ENCODE peak calls at places on chromosomes 7 and 10, in eight cellular contexts. A is PC-3, B is SK-N-SH, P is OCI-LY7, S is hepatocyte, X is GM23248, H is GM23338, R is HCT116. W is an unnamed sample. For H4K20me1, the result is how much of the 10 kb centered on the place peaks cover.

GRCh38 chr10:17756557-17757208 is 4.7 kb downstream of the TMEM236 start:
- DNase-seq in A (no peak), B (no peak), P (no peak), S (peak), X (peak), H (no peak), R (no peak), W (no peak)

GRCh38 chr7:152761116-152761748 is 1.7 kb downstream of the ACTR3B start:
- DNase-seq in A (peak), B (no peak), P (no peak), S (no peak), X (peak), H (no peak), R (no peak), W (no peak)

GRCh38 chr7:93715234-93715633 is 140.7 kb upstream of the CALCR start:
- DNase-seq in A (peak), B (peak), P (peak), S (peak), X (peak), H (peak), R (peak), W (peak)

GRCh38 chr7:151240942-151241754 is 7.3 kb downstream of the SMARCD3 start:
- DNase-seq in A (no peak), B (no peak), P (no peak), S (no peak), X (no peak), H (no peak), R (no peak), W (no peak)

GRCh38 chr7:4661871-4662270 is 20.2 kb upstream of the FOXK1 start:
- DNase-seq in A (peak), B (no peak), P (no peak), S (no peak), X (peak), H (no peak), R (no peak), W (no peak)

GRCh38 chr7:23277359-23277989 is 21.7 kb upstream of the MALSU1 start:
- DNase-seq in A (peak), B (peak), P (peak), S (peak), X (peak), H (peak), R (peak), W (peak)

GRCh38 chr7:112449353-112449752 is 907 bp upstream of the IFRD1 start:
- DNase-seq in A (peak), B (no peak), P (peak), S (peak), X (peak), H (no peak), R (peak), W (no peak)

GRCh38 chr10:131947631-131948347 is 33.9 kb downstream of the BNIP3 start:
- DNase-seq in A (peak), B (no peak), P (no peak), S (no peak), X (peak), H (no peak), R (no peak), W (no peak)

GRCh38 chr10:102776779-102777417 is 33.1 kb downstream of the WBP1L start:
- DNase-seq in A (no peak), B (peak), P (no peak), S (peak), X (peak), H (peak), R (no peak), W (peak)

GRCh38 chr7:151399906-151400305 is 9.9 kb downstream of the WDR86 start:
- DNase-seq in A (no peak), B (no peak), P (no peak), S (no peak), X (no peak), H (no peak), R (no peak), W (no peak)

GRCh38 chr7:133481676-133482075 is 228.8 kb downstream of the EXOC4 start:
- DNase-seq in A (peak), B (no peak), P (no peak), S (peak), X (peak), H (no peak), R (no peak), W (no peak)

GRCh38 chr10:71769279-71769823 is 4.0 kb downstream of the VSIR start:
- DNase-seq in A (no peak), B (no peak), P (no peak), S (no peak), X (peak), H (peak), R (no peak), W (no peak)

GRCh38 chr7:105067691-105068090 is 53.7 kb downstream of the KMT2E start:
- DNase-seq in A (no peak), B (no peak), P (no peak), S (no peak), X (no peak), H (no peak), R (no peak), W (no peak)
- H4K20me1 ChIP-seq in A (under half), B (under half), P (under half), S (under half), X (under half), H (under half), R (under half), W (half or more)

GRCh38 chr7:21251166-21251806 is 176.6 kb upstream of the SP4 start:
- DNase-seq in A (peak), B (no peak), P (no peak), S (peak), X (no peak), H (no peak), R (no peak), W (peak)
- TF ChIP-seq EZH2phosphoT487 in A (no peak), B (no peak), P (no peak), S (no peak), X (no peak), H (no peak), R (no peak), W (no peak)

GRCh38 chr10:43385412-43386004 is 14.1 kb downstream of the FXYD4 start:
- DNase-seq in A (no peak), B (no peak), P (no peak), S (no peak), X (no peak), H (no peak), R (no peak), W (no peak)
- H4K20me1 ChIP-seq in A (half or more), B (half or more), P (under half), S (under half), X (under half), H (under half), R (under half), W (half or more)

DNA sequence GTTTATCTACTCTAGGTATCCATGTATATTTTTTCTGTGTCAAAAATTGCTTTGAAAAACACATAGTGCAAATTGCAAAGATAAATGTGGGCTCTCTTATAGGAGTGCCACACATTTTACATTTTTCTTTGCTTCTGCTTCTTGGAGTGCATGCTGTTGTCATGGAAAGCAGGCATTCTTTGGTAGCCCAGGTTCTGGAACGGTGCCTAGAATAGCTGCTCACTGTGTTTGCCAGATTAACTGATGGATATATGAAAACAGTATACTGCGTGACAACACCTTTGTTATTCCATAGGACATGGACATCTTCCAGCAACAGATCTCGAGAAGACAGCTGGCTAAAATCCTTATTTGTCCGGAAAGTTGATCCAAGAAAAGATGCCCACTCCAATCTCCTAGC is 13.4 kb downstream of the NIPSNAP2 start:
- DNase-seq in A (peak), B (no peak), P (no peak), S (no peak), X (peak), H (no peak), R (no peak), W (no peak)
- TF ChIP-seq EZH2phosphoT487 in A (no peak), B (no peak), P (no peak), S (no peak), X (no peak), H (no peak), R (no peak), W (no peak)

GRCh38 chr10:22251751-22252285 is 34.0 kb upstream of the EBLN1 start:
- DNase-seq in A (peak), B (peak), P (no peak), S (peak), X (peak), H (peak), R (no peak), W (peak)
- H4K20me1 ChIP-seq in A (under half), B (under half), P (under half), S (under half), X (under half), H (under half), R (under half), W (under half)

DNA sequence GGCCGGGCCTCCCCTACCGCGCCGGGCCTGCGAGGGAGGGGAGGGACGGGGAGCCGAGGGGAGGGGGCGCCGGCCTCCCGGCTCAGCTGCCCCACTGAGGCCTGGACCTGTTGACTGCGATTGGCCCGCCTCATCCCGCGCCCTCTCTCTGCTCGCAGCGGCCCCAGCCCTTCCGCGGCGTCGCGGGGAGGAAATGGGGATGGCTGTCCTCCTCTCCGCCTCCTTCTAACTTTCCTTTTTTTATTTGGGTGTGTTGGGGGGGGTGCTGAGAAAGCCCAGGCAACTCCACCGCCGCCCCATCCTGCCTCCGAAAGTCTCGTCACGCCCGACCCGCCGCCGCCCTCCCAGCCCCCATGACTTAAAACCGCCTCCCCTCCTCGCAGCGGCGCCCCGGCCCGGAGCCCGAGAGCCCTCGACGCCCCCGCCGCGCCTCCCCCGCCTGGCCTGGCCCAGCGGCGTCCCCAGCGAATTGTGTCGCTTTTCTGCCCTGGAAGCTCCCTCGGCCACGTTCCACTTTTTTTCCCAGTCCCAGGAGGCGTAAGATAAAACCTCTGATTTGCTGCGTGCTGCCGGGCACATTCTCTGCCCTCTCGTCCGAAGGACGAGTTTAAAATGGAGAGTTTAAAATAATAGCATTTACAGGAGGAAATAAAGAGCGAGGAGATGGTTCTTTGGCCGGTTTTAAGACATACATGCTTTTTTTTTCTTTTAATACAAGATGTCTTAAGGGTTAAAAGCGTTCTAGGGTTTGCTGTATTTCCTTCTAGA is 886 bp upstream of the SKIDA1 start:
- DNase-seq in A (peak), B (peak), P (no peak), S (no peak), X (peak), H (peak), R (no peak), W (peak)
- TF ChIP-seq EZH2phosphoT487 in A (no peak), B (no peak), P (no peak), S (no peak), X (no peak), H (no peak), R (no peak), W (no peak)

GRCh38 chr7:47449810-47450586 is 131.9 kb downstream of the TNS3 start:
- DNase-seq in A (no peak), B (no peak), P (no peak), S (no peak), X (peak), H (no peak), R (no peak), W (peak)

GRCh38 chr7:47446871-47447466 is 134.9 kb downstream of the TNS3 start:
- DNase-seq in A (no peak), B (no peak), P (no peak), S (no peak), X (no peak), H (no peak), R (no peak), W (no peak)

GRCh38 chr7:47448971-47449370 is 132.9 kb downstream of the TNS3 start:
- DNase-seq in A (no peak), B (no peak), P (no peak), S (no peak), X (no peak), H (no peak), R (no peak), W (no peak)

GRCh38 chr7:47444376-47445098 is 137.4 kb downstream of the TNS3 start:
- DNase-seq in A (peak), B (peak), P (peak), S (peak), X (peak), H (peak), R (no peak), W (no peak)

DNA sequence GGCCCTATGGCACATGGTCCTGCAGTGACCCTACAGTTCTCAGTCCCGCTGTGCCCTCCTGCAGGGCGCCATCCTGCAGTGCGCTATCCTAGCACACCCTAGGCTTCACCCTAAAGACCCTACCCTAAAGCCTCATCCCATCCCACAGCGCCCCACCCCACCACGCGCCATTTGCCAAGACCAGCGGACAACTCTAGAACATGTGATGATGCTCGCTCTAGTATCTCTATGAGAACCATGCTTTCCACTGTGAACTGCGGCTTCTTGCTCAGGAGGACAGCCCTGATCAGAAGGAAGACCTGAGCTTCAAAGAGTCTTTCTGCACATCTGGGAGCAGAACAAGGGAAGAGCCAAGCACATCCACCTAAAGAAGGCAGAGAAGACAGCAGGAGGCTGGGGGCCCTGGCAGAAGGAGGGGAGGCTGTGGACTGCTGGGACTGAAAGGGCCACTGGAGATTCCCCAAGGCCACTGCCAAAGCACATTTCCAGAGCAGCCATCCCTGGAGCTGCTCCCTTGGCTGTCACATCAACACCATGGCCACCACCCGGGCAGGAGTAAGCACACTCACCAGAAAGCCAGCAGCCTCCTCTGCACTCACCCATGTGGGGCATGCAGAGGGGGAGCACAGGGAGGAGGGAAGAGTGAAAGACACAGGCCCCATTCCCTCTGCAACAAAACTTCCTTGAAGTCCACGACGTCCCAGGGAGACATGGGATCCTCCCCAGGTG is 134.1 kb downstream of the TNS3 start:
- DNase-seq in A (no peak), B (no peak), P (no peak), S (no peak), X (no peak), H (no peak), R (no peak), W (no peak)
- H4K20me1 ChIP-seq in A (under half), B (under half), P (under half), S (half or more), X (under half), H (under half), R (under half), W (under half)

DNA sequence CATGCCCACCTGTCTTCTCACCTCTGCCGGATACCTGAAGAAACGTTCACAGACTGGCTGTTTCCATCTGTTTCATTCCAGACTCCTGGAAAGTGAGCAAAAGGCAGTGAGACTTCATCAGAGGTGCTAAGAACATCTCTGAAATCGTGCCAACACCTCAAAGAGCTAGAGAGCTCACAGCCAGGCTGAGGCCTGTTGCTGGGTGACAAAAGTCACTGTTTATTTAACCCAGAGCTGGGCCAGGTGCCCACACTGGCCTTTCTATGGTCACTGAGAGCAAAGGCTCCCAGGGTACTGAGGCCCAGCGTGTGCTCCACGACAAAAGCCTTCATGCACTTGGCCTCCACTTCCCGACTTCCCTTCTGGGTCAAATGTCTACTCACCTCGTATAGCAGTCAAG is 3.7 kb upstream of the NANOS1 start:
- DNase-seq in A (peak), B (no peak), P (no peak), S (no peak), X (peak), H (no peak), R (no peak), W (no peak)
- TF ChIP-seq EZH2phosphoT487 in A (no peak), B (no peak), P (no peak), S (no peak), X (no peak), H (no peak), R (no peak), W (no peak)

W was measured in neural progenitor cell.